ENCODE peak calls at places on chromosomes 7 and 10, in seven cellular contexts. M, G, D, T, S, B and N are unnamed samples.

GRCh38 chr10:86711957-86712708 is 43.8 kb downstream of the LDB3 start:
- DNase-seq in D (no peak), G (peak; percentile 41), M (peak; percentile 67), B (peak; percentile 88), T (peak; percentile 61), S (no peak), N (no peak)

GRCh38 chr10:132665946-132666732 is 119.8 kb downstream of the NKX6-2 start:
- DNase-seq in B (no peak), S (peak; percentile 92), G (no peak), T (no peak), D (no peak), M (no peak), N (peak; percentile 95)

GRCh38 chr7:112743811-112744210 is 46.4 kb downstream of the TMEM168 start:
- DNase-seq in D (peak; percentile 16), B (peak; percentile 24), M (peak; percentile 18), T (peak; percentile 6), G (no peak), S (peak; percentile 8), N (no peak)

GRCh38 chr10:51074238-51075028 is at the start of gene PRKG1:
- DNase-seq in B (peak; percentile 82), S (peak; percentile 97), M (peak; percentile 91), G (no peak), T (peak; percentile 86), D (peak; percentile 77), N (peak; percentile 89)

GRCh38 chr7:28956608-28957063 is 1.5 kb downstream of the TRIL start:
- DNase-seq in T (peak; percentile 87), B (peak; percentile 95), D (peak; percentile 80), M (peak; percentile 88), S (peak; percentile 76), G (no peak), N (peak; percentile 60)

GRCh38 chr10:68284007-68284406 is 47.9 kb upstream of the HNRNPH3 start:
- DNase-seq in S (no peak), M (no peak), B (no peak), D (no peak), T (no peak), G (no peak), N (no peak)

GRCh38 chr7:95996174-95996573 is 223.8 kb downstream of the DYNC1I1 start:
- DNase-seq in M (no peak), B (no peak), T (no peak), D (no peak), G (no peak), S (no peak), N (no peak)

GRCh38 chr10:100728928-100729876 is 16.2 kb upstream of the PAX2 start:
- DNase-seq in D (peak; percentile 64), T (peak; percentile 87), S (peak; percentile 48), G (peak; percentile 4), M (peak; percentile 86), B (peak; percentile 83), N (peak; percentile 71)

GRCh38 chr10:78634389-78634815 is 434.4 kb upstream of the ZMIZ1 start:
- DNase-seq in T (no peak), D (peak; percentile 82), M (peak; percentile 22), B (peak; percentile 66), S (peak; percentile 78), G (peak; percentile 14), N (peak; percentile 59)

GRCh38 chr10:19021162-19021561 is 27.4 kb upstream of the MALRD1 start:
- DNase-seq in G (no peak), D (no peak), M (no peak), T (peak; percentile 6), B (no peak), S (no peak), N (no peak)

GRCh38 chr10:118967160-118967559 is 62.4 kb upstream of the NANOS1 start:
- DNase-seq in B (no peak), G (no peak), D (no peak), T (no peak), M (no peak), S (no peak), N (no peak)

GRCh38 chr7:155693826-155694225 is 49.4 kb downstream of the RBM33 start:
- DNase-seq in D (no peak), S (no peak), T (no peak), G (no peak), B (no peak), M (no peak), N (no peak)

GRCh38 chr7:130909881-130910672 is 176.1 kb upstream of the KLF14 start:
- DNase-seq in B (no peak), M (no peak), T (no peak), D (no peak), S (peak; percentile 35), G (no peak), N (peak; percentile 79)

GRCh38 chr10:114436941-114437340 is 32.6 kb upstream of the AFAP1L2 start:
- DNase-seq in M (no peak), T (no peak), G (no peak), S (no peak), B (no peak), D (no peak), N (no peak)

GRCh38 chr7:106165328-106165727 is 53.2 kb upstream of the SYPL1 start:
- DNase-seq in S (no peak), D (no peak), G (no peak), B (no peak), M (no peak), T (no peak), N (peak; percentile 91)

GRCh38 chr7:73817121-73817520 is 13.7 kb upstream of the CLDN4 start:
- DNase-seq in B (no peak), D (no peak), S (no peak), G (no peak), T (no peak), M (no peak), N (no peak)

GRCh38 chr10:93368210-93368609 is 113.9 kb downstream of the MYOF start:
- DNase-seq in B (no peak), M (no peak), D (no peak), G (no peak), T (no peak), S (no peak), N (no peak)

GRCh38 chr7:105209870-105210269 is 178.9 kb downstream of the SRPK2 start:
- DNase-seq in D (no peak), T (no peak), M (no peak), S (no peak), G (no peak), B (peak; percentile 55), N (no peak)

GRCh38 chr10:14032406-14032998 is 298.2 kb downstream of the FRMD4A start:
- DNase-seq in D (peak; percentile 28), G (peak; percentile 5), M (peak; percentile 74), B (peak; percentile 45), S (no peak), T (peak; percentile 88), N (peak; percentile 17)

GRCh38 chr7:2605608-2606538 is 25.9 kb upstream of the TTYH3 start:
- DNase-seq in S (no peak), G (no peak), T (no peak), B (peak; percentile 68), M (no peak), D (no peak), N (no peak)

GRCh38 chr7:105268511-105269392 is 120.0 kb downstream of the SRPK2 start:
- DNase-seq in G (peak; percentile 47), M (no peak), B (peak; percentile 68), D (peak; percentile 63), T (no peak), S (peak; percentile 54), N (peak; percentile 74)

GRCh38 chr10:76885815-76886214 is 751.8 kb downstream of the KCNMA1 start:
- DNase-seq in G (no peak), B (no peak), S (no peak), D (no peak), M (peak; percentile 72), T (no peak), N (peak; percentile 46)

GRCh38 chr7:12418452-12418851 is 14.8 kb upstream of the VWDE start:
- DNase-seq in M (no peak), D (no peak), S (no peak), B (no peak), T (no peak), G (no peak), N (no peak)

GRCh38 chr7:40015790-40016296 is 65.8 kb downstream of the CDK13 start:
- DNase-seq in D (peak; percentile 5), M (no peak), G (peak; percentile 7), B (peak; percentile 41), T (no peak), S (peak; percentile 23), N (peak; percentile 48)
- H3K27ac ChIP-seq in D (no peak overlapping the region), M (no peak overlapping the region), G (no peak overlapping the region), B (peak overlapping the region; percentile 13), T (no peak overlapping the region), S (no peak overlapping the region), N (no peak overlapping the region)

GRCh38 chr10:102502337-102503151 is at the start of gene ACTR1A:
- DNase-seq in S (peak; percentile 96), T (peak; percentile 99), B (peak; percentile 80), M (peak; percentile 99), D (peak; percentile 98), G (peak; percentile 99), N (peak; percentile 98)

GRCh38 chr10:102503264-102504178 is at the start of gene SUFU:
- DNase-seq in G (peak; percentile 100), B (peak; percentile 98), M (peak; percentile 100), S (peak; percentile 97), D (peak; percentile 100), T (peak; percentile 100), N (peak; percentile 99)

GRCh38 chr10:102500621-102501149 is 1.8 kb downstream of the ACTR1A start:
- DNase-seq in B (no peak), T (no peak), G (no peak), D (no peak), M (no peak), S (no peak), N (no peak)

GRCh38 chr10:102501201-102502028 is 1.1 kb downstream of the ACTR1A start:
- DNase-seq in B (no peak), M (peak; percentile 26), G (peak; percentile 15), T (peak; percentile 26), D (peak; percentile 23), S (no peak), N (peak; percentile 56)

DNA sequence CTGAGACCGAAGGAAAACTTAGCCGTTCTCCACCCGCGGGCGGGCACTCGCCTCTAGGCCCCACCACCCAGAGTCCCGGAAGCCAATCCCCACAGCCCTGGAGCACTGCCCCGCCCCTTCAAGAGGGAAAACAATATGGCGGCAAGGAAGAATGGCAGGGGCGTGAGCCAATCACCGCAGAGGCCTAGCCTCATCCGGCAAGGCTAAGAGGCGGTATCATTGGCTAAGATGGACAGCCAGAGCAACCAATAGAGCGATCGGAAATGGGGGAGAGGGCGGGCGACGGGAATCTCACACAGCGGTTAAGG is 529 bp downstream of the ACTR1A start:
- DNase-seq in M (peak; percentile 99), S (peak; percentile 97), G (peak; percentile 99), B (peak; percentile 97), D (peak; percentile 99), T (peak; percentile 99), N (peak; percentile 99)
- TF ChIP-seq EZH2phosphoT487 in M (no peak), S (no peak), G (no peak), B (no peak), D (no peak), T (no peak), N (no peak)

GRCh38 chr7:100826546-100827329 is 585 bp downstream of the EPHB4 start:
- DNase-seq in G (no peak), D (no peak), B (no peak), M (peak; percentile 61), S (no peak), T (peak; percentile 55), N (no peak)
- H3K27ac ChIP-seq in G (no peak overlapping the region), D (peak overlapping the region; percentile 64), B (peak overlapping the region; percentile 17), M (no peak overlapping the region), S (no peak overlapping the region), T (peak overlapping the region; percentile 72), N (no peak overlapping the region)

DNA sequence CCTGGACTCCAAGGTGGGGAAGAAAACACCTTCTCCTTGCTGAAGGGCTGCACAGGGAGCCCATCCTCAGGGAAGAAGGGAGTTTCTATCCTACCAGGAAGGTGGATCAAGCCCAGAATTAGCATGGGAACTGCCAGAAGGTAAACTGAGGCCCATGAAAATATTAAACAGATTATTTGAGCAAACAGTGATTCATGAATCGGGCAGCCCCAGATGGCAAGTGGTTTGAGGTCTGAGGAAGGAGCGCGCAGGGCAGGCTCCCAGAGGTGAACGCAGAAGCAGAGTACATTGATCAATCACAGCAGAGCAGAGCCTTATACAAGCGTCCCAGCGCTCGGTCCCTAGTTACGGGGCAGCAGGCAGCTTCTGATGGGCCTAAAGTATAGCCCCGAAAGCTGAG is 35.8 kb upstream of the PROSER2 start:
- DNase-seq in S (no peak), B (no peak), D (no peak), G (no peak), M (no peak), T (no peak), N (no peak)
- TF ChIP-seq EZH2phosphoT487 in S (no peak), B (no peak), D (no peak), G (no peak), M (no peak), T (no peak), N (no peak)